ENCODE peak calls at places on chromosomes 11 and 22, in seven cellular contexts. One of them, this sample, is unnamed.

GRCh38 chr22:46062232-46062615 is 85.3 kb upstream of the WNT7B start:
- DNase-seq in transverse colon: peak
- DNase-seq in GM23338: no peak
- DNase-seq in SK-N-SH: no peak
- DNase-seq in HCT116: no peak
- DNase-seq in prostate gland: no peak
- DNase-seq in sigmoid colon: no peak
- DNase-seq in this sample: no peak

GRCh38 chr22:49502126-49502826 is 325.4 kb downstream of the BRD1 start:
- DNase-seq in transverse colon: no peak
- DNase-seq in GM23338: no peak
- DNase-seq in SK-N-SH: no peak
- DNase-seq in HCT116: peak
- DNase-seq in prostate gland: no peak
- DNase-seq in sigmoid colon: no peak
- DNase-seq in this sample: no peak

GRCh38 chr11:78740175-78741161 is 165.8 kb upstream of the NARS2 start:
- DNase-seq in transverse colon: peak
- DNase-seq in GM23338: no peak
- DNase-seq in SK-N-SH: peak
- DNase-seq in HCT116: no peak
- DNase-seq in prostate gland: no peak
- DNase-seq in sigmoid colon: no peak
- DNase-seq in this sample: no peak

GRCh38 chr11:11243790-11244469 is 109.1 kb downstream of the CSNK2A3 start:
- DNase-seq in transverse colon: no peak
- DNase-seq in GM23338: peak
- DNase-seq in SK-N-SH: peak
- DNase-seq in HCT116: no peak
- DNase-seq in prostate gland: no peak
- DNase-seq in sigmoid colon: no peak
- DNase-seq in this sample: no peak

GRCh38 chr11:58618215-58618614 is 4.2 kb upstream of the CNTF start:
- DNase-seq in transverse colon: no peak
- DNase-seq in GM23338: peak
- DNase-seq in SK-N-SH: no peak
- DNase-seq in HCT116: no peak
- DNase-seq in prostate gland: no peak
- DNase-seq in sigmoid colon: no peak
- DNase-seq in this sample: no peak

GRCh38 chr11:8692417-8692816 is 9.8 kb downstream of the RPL27A start:
- DNase-seq in transverse colon: no peak
- DNase-seq in GM23338: no peak
- DNase-seq in SK-N-SH: no peak
- DNase-seq in HCT116: no peak
- DNase-seq in prostate gland: no peak
- DNase-seq in sigmoid colon: no peak
- DNase-seq in this sample: peak

GRCh38 chr22:46105494-46106278 is 44.6 kb upstream of the PPARA start:
- DNase-seq in transverse colon: peak
- DNase-seq in GM23338: no peak
- DNase-seq in SK-N-SH: no peak
- DNase-seq in HCT116: no peak
- DNase-seq in prostate gland: peak
- DNase-seq in sigmoid colon: peak
- DNase-seq in this sample: peak

GRCh38 chr11:44978961-44979331 is 28.3 kb upstream of the TP53I11 start:
- DNase-seq in transverse colon: peak
- DNase-seq in GM23338: no peak
- DNase-seq in SK-N-SH: no peak
- DNase-seq in HCT116: no peak
- DNase-seq in prostate gland: peak
- DNase-seq in sigmoid colon: no peak
- DNase-seq in this sample: no peak

GRCh38 chr11:118544010-118544646 is 13.1 kb downstream of the TMEM25 start:
- DNase-seq in transverse colon: no peak
- DNase-seq in GM23338: no peak
- DNase-seq in SK-N-SH: no peak
- DNase-seq in HCT116: no peak
- DNase-seq in prostate gland: no peak
- DNase-seq in sigmoid colon: no peak
- DNase-seq in this sample: no peak

GRCh38 chr11:8219257-8220021 is 44.2 kb downstream of the LMO1 start:
- DNase-seq in transverse colon: peak
- DNase-seq in GM23338: peak
- DNase-seq in SK-N-SH: peak
- DNase-seq in HCT116: peak
- DNase-seq in prostate gland: no peak
- DNase-seq in sigmoid colon: no peak
- DNase-seq in this sample: no peak

GRCh38 chr11:8809605-8810272 is 101.2 kb upstream of the AKIP1 start:
- DNase-seq in transverse colon: no peak
- DNase-seq in GM23338: no peak
- DNase-seq in SK-N-SH: peak
- DNase-seq in HCT116: no peak
- DNase-seq in prostate gland: no peak
- DNase-seq in sigmoid colon: no peak
- DNase-seq in this sample: no peak

GRCh38 chr11:122505304-122506006 is 150.1 kb upstream of the UBASH3B start:
- DNase-seq in transverse colon: peak
- DNase-seq in GM23338: peak
- DNase-seq in SK-N-SH: peak
- DNase-seq in HCT116: peak
- DNase-seq in prostate gland: peak
- DNase-seq in sigmoid colon: peak
- DNase-seq in this sample: peak

GRCh38 chr22:43743131-43743530 is 69.0 kb downstream of the EFCAB6 start:
- DNase-seq in transverse colon: no peak
- DNase-seq in GM23338: peak
- DNase-seq in SK-N-SH: no peak
- DNase-seq in HCT116: no peak
- DNase-seq in prostate gland: no peak
- DNase-seq in sigmoid colon: no peak
- DNase-seq in this sample: no peak

GRCh38 chr22:37416806-37417205 is 10.5 kb downstream of the ELFN2 start:
- DNase-seq in transverse colon: no peak
- DNase-seq in GM23338: no peak
- DNase-seq in SK-N-SH: peak
- DNase-seq in HCT116: no peak
- DNase-seq in prostate gland: no peak
- DNase-seq in sigmoid colon: no peak
- DNase-seq in this sample: no peak

GRCh38 chr11:11243258-11243789 is 109.7 kb downstream of the CSNK2A3 start:
- DNase-seq in transverse colon: no peak
- DNase-seq in GM23338: no peak
- DNase-seq in SK-N-SH: no peak
- DNase-seq in HCT116: no peak
- DNase-seq in prostate gland: no peak
- DNase-seq in sigmoid colon: peak
- DNase-seq in this sample: no peak

GRCh38 chr11:102467080-102467708 is 14.6 kb upstream of the TMEM123 start:
- DNase-seq in transverse colon: peak
- DNase-seq in GM23338: no peak
- DNase-seq in SK-N-SH: no peak
- DNase-seq in HCT116: no peak
- DNase-seq in prostate gland: no peak
- DNase-seq in sigmoid colon: no peak
- DNase-seq in this sample: no peak

GRCh38 chr11:47946682-47947575 is 33.4 kb upstream of the PTPRJ start:
- DNase-seq in transverse colon: peak
- DNase-seq in GM23338: peak
- DNase-seq in SK-N-SH: no peak
- DNase-seq in HCT116: peak
- DNase-seq in prostate gland: peak
- DNase-seq in sigmoid colon: peak
- DNase-seq in this sample: no peak

GRCh38 chr22:46612904-46613605 is 7.1 kb upstream of the GRAMD4 start:
- DNase-seq in transverse colon: peak
- DNase-seq in GM23338: no peak
- DNase-seq in SK-N-SH: peak
- DNase-seq in HCT116: no peak
- DNase-seq in prostate gland: no peak
- DNase-seq in sigmoid colon: no peak
- DNase-seq in this sample: no peak

GRCh38 chr11:107549253-107549953 is 16.1 kb downstream of the ALKBH8 start:
- DNase-seq in transverse colon: no peak
- DNase-seq in GM23338: peak
- DNase-seq in SK-N-SH: peak
- DNase-seq in HCT116: no peak
- DNase-seq in prostate gland: no peak
- DNase-seq in sigmoid colon: no peak
- DNase-seq in this sample: no peak

GRCh38 chr22:37932821-37933578 is 20.4 kb downstream of the C22orf23 start:
- DNase-seq in transverse colon: no peak
- DNase-seq in GM23338: no peak
- DNase-seq in SK-N-SH: no peak
- DNase-seq in HCT116: no peak
- DNase-seq in prostate gland: no peak
- DNase-seq in sigmoid colon: peak
- DNase-seq in this sample: peak

GRCh38 chr22:44030051-44030701 is 6.1 kb downstream of the PARVB start:
- DNase-seq in transverse colon: no peak
- DNase-seq in GM23338: no peak
- DNase-seq in SK-N-SH: no peak
- DNase-seq in HCT116: no peak
- DNase-seq in prostate gland: no peak
- DNase-seq in sigmoid colon: no peak
- DNase-seq in this sample: no peak

GRCh38 chr11:103582351-103582909 is 454.0 kb upstream of the DDI1 start:
- DNase-seq in transverse colon: no peak
- DNase-seq in GM23338: no peak
- DNase-seq in SK-N-SH: no peak
- DNase-seq in HCT116: no peak
- DNase-seq in prostate gland: no peak
- DNase-seq in sigmoid colon: no peak
- DNase-seq in this sample: no peak

GRCh38 chr11:66580803-66581202 is 12.1 kb downstream of the CCDC87 start:
- DNase-seq in transverse colon: no peak
- DNase-seq in GM23338: no peak
- DNase-seq in SK-N-SH: no peak
- DNase-seq in HCT116: no peak
- DNase-seq in prostate gland: no peak
- DNase-seq in sigmoid colon: no peak
- DNase-seq in this sample: no peak
- H3K27ac ChIP-seq in transverse colon: no peak
- H3K27ac ChIP-seq in GM23338: no peak
- H3K27ac ChIP-seq in SK-N-SH: no peak
- H3K27ac ChIP-seq in HCT116: no peak
- H3K27ac ChIP-seq in prostate gland: no peak
- H3K27ac ChIP-seq in sigmoid colon: no peak
- H3K27ac ChIP-seq in this sample: no peak

GRCh38 chr11:60378359-60378758 is at the start of gene MS4A7:
- DNase-seq in transverse colon: peak
- DNase-seq in GM23338: no peak
- DNase-seq in SK-N-SH: no peak
- DNase-seq in HCT116: no peak
- DNase-seq in prostate gland: no peak
- DNase-seq in sigmoid colon: peak
- DNase-seq in this sample: peak
- TF ChIP-seq POLR2AphosphoS5 in transverse colon: peak
- TF ChIP-seq POLR2AphosphoS5 in GM23338: no peak
- TF ChIP-seq POLR2AphosphoS5 in SK-N-SH: no peak
- TF ChIP-seq POLR2AphosphoS5 in HCT116: no peak
- TF ChIP-seq POLR2AphosphoS5 in prostate gland: peak
- TF ChIP-seq POLR2AphosphoS5 in sigmoid colon: peak
- TF ChIP-seq POLR2AphosphoS5 in this sample: peak

GRCh38 chr11:128708660-128709059 is 14.8 kb downstream of the FLI1 start:
- DNase-seq in transverse colon: no peak
- DNase-seq in GM23338: no peak
- DNase-seq in SK-N-SH: no peak
- DNase-seq in HCT116: no peak
- DNase-seq in prostate gland: no peak
- DNase-seq in sigmoid colon: no peak
- DNase-seq in this sample: no peak

GRCh38 chr11:128701936-128702335 is 8.1 kb downstream of the FLI1 start:
- DNase-seq in transverse colon: no peak
- DNase-seq in GM23338: no peak
- DNase-seq in SK-N-SH: no peak
- DNase-seq in HCT116: no peak
- DNase-seq in prostate gland: no peak
- DNase-seq in sigmoid colon: no peak
- DNase-seq in this sample: no peak

GRCh38 chr11:128707671-128708070 is 13.8 kb downstream of the FLI1 start:
- DNase-seq in transverse colon: no peak
- DNase-seq in GM23338: no peak
- DNase-seq in SK-N-SH: no peak
- DNase-seq in HCT116: no peak
- DNase-seq in prostate gland: no peak
- DNase-seq in sigmoid colon: no peak
- DNase-seq in this sample: no peak

GRCh38 chr11:128704517-128704916 is 10.6 kb downstream of the FLI1 start:
- DNase-seq in transverse colon: no peak
- DNase-seq in GM23338: no peak
- DNase-seq in SK-N-SH: no peak
- DNase-seq in HCT116: no peak
- DNase-seq in prostate gland: no peak
- DNase-seq in sigmoid colon: no peak
- DNase-seq in this sample: no peak

GRCh38 chr11:128705124-128705920 is 11.4 kb downstream of the FLI1 start:
- DNase-seq in transverse colon: no peak
- DNase-seq in GM23338: no peak
- DNase-seq in SK-N-SH: no peak
- DNase-seq in HCT116: no peak
- DNase-seq in prostate gland: no peak
- DNase-seq in sigmoid colon: no peak
- DNase-seq in this sample: no peak
- H3K27ac ChIP-seq in transverse colon: peak
- H3K27ac ChIP-seq in GM23338: no peak
- H3K27ac ChIP-seq in SK-N-SH: no peak
- H3K27ac ChIP-seq in HCT116: no peak
- H3K27ac ChIP-seq in prostate gland: no peak
- H3K27ac ChIP-seq in sigmoid colon: no peak
- H3K27ac ChIP-seq in this sample: peak

GRCh38 chr11:76671236-76671590 is 666 bp upstream of the LRRC32 start:
- DNase-seq in transverse colon: no peak
- DNase-seq in GM23338: no peak
- DNase-seq in SK-N-SH: no peak
- DNase-seq in HCT116: no peak
- DNase-seq in prostate gland: no peak
- DNase-seq in sigmoid colon: no peak
- DNase-seq in this sample: no peak

GRCh38 chr11:76668362-76669155 is 2.0 kb downstream of the LRRC32 start:
- DNase-seq in transverse colon: peak
- DNase-seq in GM23338: no peak
- DNase-seq in SK-N-SH: no peak
- DNase-seq in HCT116: no peak
- DNase-seq in prostate gland: no peak
- DNase-seq in sigmoid colon: peak
- DNase-seq in this sample: no peak

GRCh38 chr11:76671626-76672309 is 1.2 kb upstream of the LRRC32 start:
- DNase-seq in transverse colon: no peak
- DNase-seq in GM23338: no peak
- DNase-seq in SK-N-SH: no peak
- DNase-seq in HCT116: no peak
- DNase-seq in prostate gland: no peak
- DNase-seq in sigmoid colon: no peak
- DNase-seq in this sample: no peak

GRCh38 chr11:76670475-76671235 is at the start of gene LRRC32:
- DNase-seq in transverse colon: peak
- DNase-seq in GM23338: peak
- DNase-seq in SK-N-SH: peak
- DNase-seq in HCT116: no peak
- DNase-seq in prostate gland: no peak
- DNase-seq in sigmoid colon: peak
- DNase-seq in this sample: peak

GRCh38 chr11:76669901-76670474 is 559 bp downstream of the LRRC32 start:
- DNase-seq in transverse colon: no peak
- DNase-seq in GM23338: peak
- DNase-seq in SK-N-SH: no peak
- DNase-seq in HCT116: no peak
- DNase-seq in prostate gland: no peak
- DNase-seq in sigmoid colon: peak
- DNase-seq in this sample: no peak
- TF ChIP-seq POLR2AphosphoS5 in transverse colon: no peak
- TF ChIP-seq POLR2AphosphoS5 in GM23338: no peak
- TF ChIP-seq POLR2AphosphoS5 in SK-N-SH: no peak
- TF ChIP-seq POLR2AphosphoS5 in HCT116: no peak
- TF ChIP-seq POLR2AphosphoS5 in prostate gland: no peak
- TF ChIP-seq POLR2AphosphoS5 in sigmoid colon: peak
- TF ChIP-seq POLR2AphosphoS5 in this sample: no peak

This sample was measured in upper lobe of left lung.